ENCODE peak calls at places on chromosomes 16 and 17, in six cellular contexts. One of them, this sample, is unnamed.

GRCh38 chr16:89102035-89102776 is 8.6 kb downstream of the ACSF3 start:
- DNase-seq in SHP77: no peak
- DNase-seq in EH: no peak
- DNase-seq in stimulated activated CD8-positive, alpha-beta memory T cell treated with anti-CD3 and anti-CD28 coated beads, Interleukin-7, amount 100 ng/mL, for 1 hour: no peak
- DNase-seq in brain microvascular endothelial cell: no peak
- DNase-seq in AG08395: no peak
- DNase-seq in this sample: no peak

GRCh38 chr17:12983986-12984932 is 33.6 kb downstream of the ELAC2 start:
- DNase-seq in AG08395: peak
- DNase-seq in brain microvascular endothelial cell: peak
- DNase-seq in EH: peak
- DNase-seq in SHP77: no peak
- DNase-seq in stimulated activated CD8-positive, alpha-beta memory T cell treated with anti-CD3 and anti-CD28 coated beads, Interleukin-7, amount 100 ng/mL, for 1 hour: no peak
- DNase-seq in this sample: peak

GRCh38 chr17:39663688-39664580 is 1.2 kb upstream of the TCAP start:
- DNase-seq in stimulated activated CD8-positive, alpha-beta memory T cell treated with anti-CD3 and anti-CD28 coated beads, Interleukin-7, amount 100 ng/mL, for 1 hour: no peak
- DNase-seq in AG08395: peak
- DNase-seq in brain microvascular endothelial cell: no peak
- DNase-seq in EH: peak
- DNase-seq in SHP77: no peak
- DNase-seq in this sample: no peak

GRCh38 chr17:31048142-31048541 is 46.6 kb upstream of the NF1 start:
- DNase-seq in AG08395: no peak
- DNase-seq in EH: no peak
- DNase-seq in SHP77: no peak
- DNase-seq in brain microvascular endothelial cell: no peak
- DNase-seq in stimulated activated CD8-positive, alpha-beta memory T cell treated with anti-CD3 and anti-CD28 coated beads, Interleukin-7, amount 100 ng/mL, for 1 hour: no peak
- DNase-seq in this sample: no peak

GRCh38 chr16:86044881-86045600 is 146.1 kb downstream of the IRF8 start:
- DNase-seq in AG08395: no peak
- DNase-seq in brain microvascular endothelial cell: no peak
- DNase-seq in SHP77: no peak
- DNase-seq in stimulated activated CD8-positive, alpha-beta memory T cell treated with anti-CD3 and anti-CD28 coated beads, Interleukin-7, amount 100 ng/mL, for 1 hour: peak
- DNase-seq in EH: no peak
- DNase-seq in this sample: no peak

GRCh38 chr16:27253526-27253930 is 15.0 kb downstream of the NSMCE1 start:
- DNase-seq in AG08395: peak
- DNase-seq in EH: peak
- DNase-seq in brain microvascular endothelial cell: peak
- DNase-seq in SHP77: no peak
- DNase-seq in stimulated activated CD8-positive, alpha-beta memory T cell treated with anti-CD3 and anti-CD28 coated beads, Interleukin-7, amount 100 ng/mL, for 1 hour: no peak
- DNase-seq in this sample: peak

GRCh38 chr16:82322177-82322576 is 152.2 kb upstream of the MPHOSPH6 start:
- DNase-seq in brain microvascular endothelial cell: no peak
- DNase-seq in EH: no peak
- DNase-seq in SHP77: no peak
- DNase-seq in stimulated activated CD8-positive, alpha-beta memory T cell treated with anti-CD3 and anti-CD28 coated beads, Interleukin-7, amount 100 ng/mL, for 1 hour: no peak
- DNase-seq in AG08395: no peak
- DNase-seq in this sample: no peak

GRCh38 chr16:3092501-3092991 is 6.5 kb downstream of the ZSCAN10 start:
- DNase-seq in EH: no peak
- DNase-seq in stimulated activated CD8-positive, alpha-beta memory T cell treated with anti-CD3 and anti-CD28 coated beads, Interleukin-7, amount 100 ng/mL, for 1 hour: no peak
- DNase-seq in brain microvascular endothelial cell: no peak
- DNase-seq in AG08395: no peak
- DNase-seq in SHP77: no peak
- DNase-seq in this sample: no peak

GRCh38 chr17:57264776-57265175 is 8.5 kb downstream of the MSI2 start:
- DNase-seq in stimulated activated CD8-positive, alpha-beta memory T cell treated with anti-CD3 and anti-CD28 coated beads, Interleukin-7, amount 100 ng/mL, for 1 hour: no peak
- DNase-seq in EH: no peak
- DNase-seq in brain microvascular endothelial cell: no peak
- DNase-seq in AG08395: no peak
- DNase-seq in SHP77: no peak
- DNase-seq in this sample: peak

GRCh38 chr17:60135160-60135950 is 14.4 kb upstream of the CA4 start:
- DNase-seq in brain microvascular endothelial cell: peak
- DNase-seq in stimulated activated CD8-positive, alpha-beta memory T cell treated with anti-CD3 and anti-CD28 coated beads, Interleukin-7, amount 100 ng/mL, for 1 hour: peak
- DNase-seq in SHP77: peak
- DNase-seq in AG08395: peak
- DNase-seq in EH: peak
- DNase-seq in this sample: peak

GRCh38 chr17:79084291-79085153 is 9.9 kb downstream of the ENGASE start:
- DNase-seq in stimulated activated CD8-positive, alpha-beta memory T cell treated with anti-CD3 and anti-CD28 coated beads, Interleukin-7, amount 100 ng/mL, for 1 hour: no peak
- DNase-seq in brain microvascular endothelial cell: no peak
- DNase-seq in SHP77: no peak
- DNase-seq in EH: no peak
- DNase-seq in AG08395: no peak
- DNase-seq in this sample: no peak

GRCh38 chr17:3910420-3911270 is 5.6 kb downstream of the P2RX1 start:
- DNase-seq in EH: no peak
- DNase-seq in SHP77: no peak
- DNase-seq in stimulated activated CD8-positive, alpha-beta memory T cell treated with anti-CD3 and anti-CD28 coated beads, Interleukin-7, amount 100 ng/mL, for 1 hour: no peak
- DNase-seq in AG08395: no peak
- DNase-seq in brain microvascular endothelial cell: no peak
- DNase-seq in this sample: no peak

GRCh38 chr17:63136381-63137012 is 170.5 kb downstream of the TANC2 start:
- DNase-seq in EH: no peak
- DNase-seq in AG08395: no peak
- DNase-seq in brain microvascular endothelial cell: no peak
- DNase-seq in SHP77: no peak
- DNase-seq in stimulated activated CD8-positive, alpha-beta memory T cell treated with anti-CD3 and anti-CD28 coated beads, Interleukin-7, amount 100 ng/mL, for 1 hour: no peak
- DNase-seq in this sample: no peak

This sample was measured in M059J.